ENCODE peak calls at places on chromosome 18, in ten cellular contexts. J, Z, P, A, R, Y, N, M, Q and W are unnamed samples.

GRCh38 chr18:42185486-42185885 is 230.5 kb downstream of the PIK3C3 start:
- DNase-seq in J (no peak), R (no peak), P (no peak), N (no peak), Y (no peak), Z (no peak), M (no peak), Q (no peak), A (no peak), W (no peak)

GRCh38 chr18:41753826-41754225 is 201.2 kb upstream of the PIK3C3 start:
- DNase-seq in R (no peak), Y (peak; percentile 21), J (no peak), Q (peak; percentile 21), N (no peak), A (peak; percentile 49), M (no peak), Z (no peak), P (no peak), W (no peak)

GRCh38 chr18:7038330-7038846 is 79.2 kb downstream of the LAMA1 start:
- DNase-seq in Z (peak; percentile 55), P (no peak), Y (peak; percentile 99), M (peak; percentile 16), R (peak; percentile 92), Q (peak; percentile 99), A (peak; percentile 99), N (peak; percentile 60), J (peak; percentile 72), W (peak; percentile 100)

GRCh38 chr18:62759704-62760402 is 44.5 kb downstream of the PHLPP1 start:
- DNase-seq in A (peak; percentile 69), N (no peak), P (no peak), J (no peak), Q (peak; percentile 78), Z (no peak), M (no peak), R (no peak), Y (peak; percentile 20), W (peak; percentile 67)

GRCh38 chr18:31508781-31509180 is 10.8 kb downstream of the DSG2 start:
- DNase-seq in N (no peak), J (no peak), R (no peak), Z (no peak), P (no peak), Q (no peak), M (no peak), Y (no peak), A (peak; percentile 78), W (no peak)

GRCh38 chr18:61975526-61976326 is 82.9 kb upstream of the RNF152 start:
- DNase-seq in A (no peak), Y (no peak), M (no peak), J (no peak), Z (peak; percentile 70), N (no peak), Q (no peak), R (no peak), P (no peak), W (no peak)

GRCh38 chr18:1133541-1133940 is 228.9 kb downstream of the ADCYAP1 start:
- DNase-seq in Y (no peak), A (no peak), N (no peak), R (no peak), Q (no peak), J (no peak), M (no peak), P (no peak), Z (no peak), W (no peak)

GRCh38 chr18:59564516-59564915 is 132.7 kb downstream of the CCBE1 start:
- DNase-seq in N (no peak), P (no peak), M (no peak), Q (no peak), Z (no peak), A (no peak), Y (no peak), J (no peak), R (no peak), W (no peak)

GRCh38 chr18:68723539-68723938 is 8.6 kb upstream of the TMX3 start:
- DNase-seq in Q (no peak), N (no peak), M (no peak), P (no peak), J (no peak), A (no peak), Z (no peak), R (no peak), Y (no peak), W (no peak)

GRCh38 chr18:44568986-44569385 is 111.7 kb upstream of the SETBP1 start:
- DNase-seq in Y (peak; percentile 35), R (no peak), Q (no peak), Z (no peak), A (peak; percentile 14), J (no peak), N (no peak), M (no peak), P (no peak), W (peak; percentile 41)

GRCh38 chr18:50307738-50308470 is 20.4 kb upstream of the CXXC1 start:
- DNase-seq in M (peak; percentile 70), J (peak; percentile 38), A (peak; percentile 95), R (peak; percentile 83), P (peak; percentile 96), Q (peak; percentile 98), Y (peak; percentile 89), N (peak; percentile 84), Z (peak; percentile 97), W (peak; percentile 96)

GRCh38 chr18:50311573-50312106 is 24.1 kb upstream of the CXXC1 start:
- DNase-seq in R (no peak), M (no peak), Z (no peak), Q (no peak), A (no peak), J (no peak), P (no peak), Y (no peak), N (no peak), W (no peak)

GRCh38 chr18:50310080-50310479 is 22.6 kb upstream of the CXXC1 start:
- DNase-seq in Q (no peak), N (no peak), A (no peak), J (no peak), Y (no peak), R (no peak), Z (no peak), P (no peak), M (no peak), W (no peak)

GRCh38 chr18:50307400-50307737 is 19.9 kb upstream of the CXXC1 start:
- DNase-seq in A (no peak), M (no peak), Q (no peak), R (no peak), Z (no peak), P (no peak), J (no peak), N (no peak), Y (no peak), W (no peak)

GRCh38 chr18:50306944-50307343 is 19.5 kb upstream of the CXXC1 start:
- DNase-seq in Z (no peak), J (no peak), P (no peak), R (no peak), Q (peak; percentile 77), A (no peak), Y (no peak), N (peak; percentile 12), M (no peak), W (peak; percentile 73)
- H3K4me3 ChIP-seq in Z (peak overlapping the region; percentile 69), J (no peak overlapping the region), P (peak overlapping the region; percentile 47), R (peak overlapping the region; percentile 24), Q (peak overlapping the region; percentile 63), A (no peak overlapping the region), Y (peak overlapping the region; percentile 72), N (no peak overlapping the region), M (peak overlapping the region; percentile 78), W (peak overlapping the region; percentile 66)

GRCh38 chr18:10038268-10038667 is 124.5 kb downstream of the VAPA start:
- DNase-seq in J (no peak), Q (no peak), P (no peak), A (no peak), N (no peak), Y (no peak), Z (no peak), R (no peak), M (no peak), W (no peak)
- TF ChIP-seq CTCF in J (no peak), Q (no peak), P (no peak), A (no peak), N (peak; percentile 40), Y (no peak), Z (no peak), R (no peak), M (no peak), W (no peak)

GRCh38 chr18:33444699-33445098 is 4.2 kb upstream of the CCDC178 start:
- DNase-seq in Z (no peak), P (no peak), Y (no peak), N (no peak), A (no peak), R (no peak), Q (no peak), J (no peak), M (no peak), W (no peak)

GRCh38 chr18:33440384-33441043 is at the start of gene CCDC178:
- DNase-seq in M (no peak), A (no peak), J (no peak), N (peak; percentile 19), Y (peak; percentile 0), Q (no peak), R (no peak), P (peak; percentile 56), Z (no peak), W (peak; percentile 9)

DNA sequence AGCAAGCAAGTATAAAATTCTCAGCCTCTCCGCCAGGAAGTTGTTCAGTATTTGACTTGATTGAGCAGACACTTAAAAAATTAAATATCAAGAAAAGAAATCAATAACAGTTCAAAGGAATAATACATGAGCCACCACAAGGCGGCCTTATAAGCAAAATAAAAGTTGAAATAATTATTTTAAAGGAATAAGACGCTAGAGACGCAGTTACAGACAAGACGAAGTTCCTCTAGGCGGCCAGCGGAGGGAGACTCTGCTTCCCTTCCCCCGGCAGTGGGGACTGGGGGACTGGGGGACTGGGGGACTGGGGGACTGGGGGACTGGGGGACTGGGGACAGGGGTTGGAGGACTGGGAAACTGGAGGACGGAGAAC is 524 bp downstream of the CCDC178 start:
- DNase-seq in P (no peak), A (peak; percentile 44), N (peak; percentile 33), Q (peak; percentile 67), J (no peak), M (no peak), Z (no peak), R (peak; percentile 21), Y (peak; percentile 18), W (peak; percentile 80)
- H3K4me3 ChIP-seq in P (no peak overlapping the region), A (peak overlapping the region; percentile 42), N (no peak overlapping the region), Q (peak overlapping the region; percentile 33), J (no peak overlapping the region), M (no peak overlapping the region), Z (no peak overlapping the region), R (peak overlapping the region; percentile 43), Y (peak overlapping the region; percentile 66), W (peak overlapping the region; percentile 52)

DNA sequence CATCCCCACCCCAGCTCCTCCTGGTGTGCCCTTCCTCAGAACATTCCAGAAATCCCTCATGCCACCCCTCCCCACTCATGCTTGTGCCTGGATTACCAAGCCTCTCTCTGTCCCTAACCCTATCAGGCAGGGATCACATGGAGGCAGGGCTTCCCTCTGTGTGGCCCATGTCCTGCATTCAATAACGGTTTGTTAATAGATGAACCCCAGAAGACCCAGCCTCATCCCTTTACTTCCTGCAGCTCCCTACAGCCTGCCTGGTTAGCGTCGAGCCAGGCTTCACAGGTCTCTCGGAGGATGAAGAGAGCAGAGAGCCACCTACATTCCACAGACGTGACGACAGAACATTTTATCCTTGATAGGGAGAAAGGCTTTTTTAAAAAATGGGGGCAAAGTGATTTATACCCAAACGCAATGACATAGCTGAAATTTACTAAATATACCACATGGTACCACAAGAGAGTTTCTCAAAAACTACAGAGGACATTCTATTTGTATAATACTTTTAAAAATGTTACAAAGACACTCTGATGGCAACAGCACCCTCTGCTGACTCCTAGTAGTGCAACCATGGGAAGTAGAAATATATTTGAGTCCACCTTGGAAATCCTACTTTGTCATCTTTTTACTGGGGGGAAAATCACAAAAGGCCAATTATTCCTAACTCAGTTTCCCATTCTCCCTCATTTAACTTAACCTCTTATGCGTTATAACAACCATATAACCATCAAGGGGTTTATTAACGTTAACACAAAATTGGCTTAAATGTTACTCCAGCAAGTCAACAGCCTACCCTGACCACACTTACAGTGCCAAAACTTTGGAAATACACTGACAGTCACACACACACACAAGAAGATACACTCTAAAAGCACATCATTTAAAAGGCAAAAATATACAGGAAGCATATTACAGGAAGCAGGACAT is 30.7 kb downstream of the FBXO15 start:
- DNase-seq in Z (peak; percentile 33), M (no peak), Y (peak; percentile 37), R (peak; percentile 42), Q (peak; percentile 68), A (peak; percentile 46), P (peak; percentile 40), J (peak; percentile 52), N (no peak), W (peak; percentile 74)
- TF ChIP-seq CTCF in Z (peak; percentile 57), M (peak; percentile 86), Y (peak; percentile 75), R (peak; percentile 32), Q (peak; percentile 85), A (peak; percentile 76), P (peak; percentile 54), J (peak; percentile 75), N (peak; percentile 65), W (peak; percentile 82)